ENCODE peak calls at places on chromosome 9, in seven cellular contexts. One of them, this sample, is unnamed. For H3K4me1, the result is how much of the 10 kb centered on the place peaks cover.

GRCh38 chr9:134223601-134224122 is 59.3 kb upstream of the RNU6ATAC start:
- DNase-seq in heart right ventricle: peak
- DNase-seq in stomach: no peak
- DNase-seq in adrenal gland: no peak
- DNase-seq in cardiac muscle cell: no peak
- DNase-seq in left lung: no peak
- DNase-seq in heart left ventricle: peak
- DNase-seq in this sample: no peak

GRCh38 chr9:104177003-104177611 is 83.0 kb downstream of the SMC2 start:
- DNase-seq in heart left ventricle: no peak
- DNase-seq in left lung: no peak
- DNase-seq in adrenal gland: no peak
- DNase-seq in cardiac muscle cell: peak
- DNase-seq in heart right ventricle: no peak
- DNase-seq in stomach: no peak
- DNase-seq in this sample: no peak

GRCh38 chr9:114102484-114102883 is 3.4 kb upstream of the KIF12 start:
- DNase-seq in heart left ventricle: no peak
- DNase-seq in heart right ventricle: no peak
- DNase-seq in cardiac muscle cell: no peak
- DNase-seq in adrenal gland: no peak
- DNase-seq in stomach: no peak
- DNase-seq in left lung: no peak
- DNase-seq in this sample: no peak

GRCh38 chr9:90025816-90026215 is 421.0 kb downstream of the GADD45G start:
- DNase-seq in heart left ventricle: no peak
- DNase-seq in left lung: no peak
- DNase-seq in heart right ventricle: no peak
- DNase-seq in stomach: no peak
- DNase-seq in adrenal gland: peak
- DNase-seq in cardiac muscle cell: no peak
- DNase-seq in this sample: no peak

GRCh38 chr9:13122756-13123369 is 156.6 kb downstream of the MPDZ start:
- DNase-seq in cardiac muscle cell: no peak
- DNase-seq in stomach: no peak
- DNase-seq in adrenal gland: no peak
- DNase-seq in heart right ventricle: no peak
- DNase-seq in left lung: no peak
- DNase-seq in heart left ventricle: no peak
- DNase-seq in this sample: no peak

GRCh38 chr9:69946800-69947437 is 96.7 kb upstream of the MAMDC2 start:
- DNase-seq in heart left ventricle: no peak
- DNase-seq in cardiac muscle cell: no peak
- DNase-seq in left lung: no peak
- DNase-seq in adrenal gland: no peak
- DNase-seq in heart right ventricle: no peak
- DNase-seq in stomach: no peak
- DNase-seq in this sample: no peak

GRCh38 chr9:94805585-94805984 is 79.1 kb downstream of the AOPEP start:
- DNase-seq in cardiac muscle cell: no peak
- DNase-seq in adrenal gland: no peak
- DNase-seq in heart left ventricle: no peak
- DNase-seq in left lung: no peak
- DNase-seq in heart right ventricle: no peak
- DNase-seq in stomach: no peak
- DNase-seq in this sample: no peak

GRCh38 chr9:2655411-2655901 is 33.9 kb downstream of the VLDLR start:
- DNase-seq in cardiac muscle cell: peak
- DNase-seq in stomach: no peak
- DNase-seq in left lung: no peak
- DNase-seq in heart left ventricle: no peak
- DNase-seq in adrenal gland: peak
- DNase-seq in heart right ventricle: no peak
- DNase-seq in this sample: no peak

GRCh38 chr9:94743035-94743954 is 16.8 kb downstream of the AOPEP start:
- DNase-seq in cardiac muscle cell: no peak
- DNase-seq in left lung: no peak
- DNase-seq in stomach: no peak
- DNase-seq in heart left ventricle: no peak
- DNase-seq in adrenal gland: no peak
- DNase-seq in heart right ventricle: no peak
- DNase-seq in this sample: no peak

GRCh38 chr9:83628540-83628939 is 5.6 kb downstream of the IDNK start:
- DNase-seq in left lung: no peak
- DNase-seq in cardiac muscle cell: no peak
- DNase-seq in heart right ventricle: no peak
- DNase-seq in adrenal gland: no peak
- DNase-seq in heart left ventricle: no peak
- DNase-seq in stomach: no peak
- DNase-seq in this sample: no peak

GRCh38 chr9:134531251-134531970 is 110.2 kb upstream of the COL5A1 start:
- DNase-seq in stomach: peak
- DNase-seq in adrenal gland: peak
- DNase-seq in heart right ventricle: no peak
- DNase-seq in left lung: no peak
- DNase-seq in heart left ventricle: no peak
- DNase-seq in cardiac muscle cell: no peak
- DNase-seq in this sample: no peak

GRCh38 chr9:124415852-124416484 is 726 bp upstream of the PSMB7 start:
- DNase-seq in heart left ventricle: no peak
- DNase-seq in stomach: no peak
- DNase-seq in cardiac muscle cell: peak
- DNase-seq in left lung: no peak
- DNase-seq in adrenal gland: no peak
- DNase-seq in heart right ventricle: no peak
- DNase-seq in this sample: no peak

GRCh38 chr9:98146101-98146991 is 27.3 kb upstream of the TRIM14 start:
- DNase-seq in adrenal gland: peak
- DNase-seq in heart right ventricle: no peak
- DNase-seq in cardiac muscle cell: no peak
- DNase-seq in heart left ventricle: no peak
- DNase-seq in stomach: peak
- DNase-seq in left lung: peak
- DNase-seq in this sample: no peak

GRCh38 chr9:25207402-25207801 is 470.8 kb downstream of the TUSC1 start:
- DNase-seq in stomach: no peak
- DNase-seq in adrenal gland: no peak
- DNase-seq in heart left ventricle: no peak
- DNase-seq in cardiac muscle cell: no peak
- DNase-seq in heart right ventricle: peak
- DNase-seq in left lung: no peak
- DNase-seq in this sample: no peak

GRCh38 chr9:90100014-90100413 is 495.2 kb downstream of the GADD45G start:
- DNase-seq in heart left ventricle: no peak
- DNase-seq in heart right ventricle: no peak
- DNase-seq in cardiac muscle cell: no peak
- DNase-seq in stomach: no peak
- DNase-seq in left lung: no peak
- DNase-seq in adrenal gland: peak
- DNase-seq in this sample: no peak

GRCh38 chr9:124735121-124735520 is 36.0 kb downstream of the NR6A1 start:
- DNase-seq in left lung: no peak
- DNase-seq in heart left ventricle: no peak
- DNase-seq in cardiac muscle cell: peak
- DNase-seq in heart right ventricle: no peak
- DNase-seq in stomach: no peak
- DNase-seq in adrenal gland: no peak
- DNase-seq in this sample: no peak

GRCh38 chr9:83986765-83987401 is 6.3 kb downstream of the RMI1 start:
- DNase-seq in adrenal gland: peak
- DNase-seq in heart left ventricle: no peak
- DNase-seq in stomach: peak
- DNase-seq in left lung: no peak
- DNase-seq in cardiac muscle cell: no peak
- DNase-seq in heart right ventricle: no peak
- DNase-seq in this sample: no peak

GRCh38 chr9:136059851-136060670 is 35.0 kb downstream of the NACC2 start:
- DNase-seq in stomach: no peak
- DNase-seq in cardiac muscle cell: no peak
- DNase-seq in heart right ventricle: no peak
- DNase-seq in adrenal gland: no peak
- DNase-seq in heart left ventricle: no peak
- DNase-seq in left lung: no peak
- DNase-seq in this sample: peak

GRCh38 chr9:14249527-14249926 is 64.4 kb downstream of the NFIB start:
- DNase-seq in heart left ventricle: no peak
- DNase-seq in adrenal gland: no peak
- DNase-seq in stomach: no peak
- DNase-seq in heart right ventricle: no peak
- DNase-seq in left lung: no peak
- DNase-seq in cardiac muscle cell: no peak
- DNase-seq in this sample: no peak

GRCh38 chr9:107175826-107176500 is 107.1 kb upstream of the RAD23B start:
- DNase-seq in heart right ventricle: peak
- DNase-seq in adrenal gland: no peak
- DNase-seq in heart left ventricle: peak
- DNase-seq in cardiac muscle cell: no peak
- DNase-seq in left lung: no peak
- DNase-seq in stomach: no peak
- DNase-seq in this sample: peak

GRCh38 chr9:1173211-1173610 is 123.1 kb downstream of the DMRT2 start:
- DNase-seq in cardiac muscle cell: no peak
- DNase-seq in adrenal gland: no peak
- DNase-seq in left lung: no peak
- DNase-seq in stomach: no peak
- DNase-seq in heart right ventricle: no peak
- DNase-seq in heart left ventricle: no peak
- DNase-seq in this sample: no peak

GRCh38 chr9:35552376-35552775 is 52.7 kb upstream of the TESK1 start:
- DNase-seq in heart right ventricle: no peak
- DNase-seq in cardiac muscle cell: no peak
- DNase-seq in stomach: no peak
- DNase-seq in heart left ventricle: no peak
- DNase-seq in left lung: no peak
- DNase-seq in adrenal gland: no peak
- DNase-seq in this sample: no peak

GRCh38 chr9:35555881-35556280 is 49.2 kb upstream of the TESK1 start:
- DNase-seq in left lung: no peak
- DNase-seq in heart left ventricle: no peak
- DNase-seq in stomach: no peak
- DNase-seq in heart right ventricle: no peak
- DNase-seq in adrenal gland: no peak
- DNase-seq in cardiac muscle cell: no peak
- DNase-seq in this sample: no peak

GRCh38 chr9:35555246-35555701 is 49.8 kb upstream of the TESK1 start:
- DNase-seq in left lung: no peak
- DNase-seq in adrenal gland: peak
- DNase-seq in cardiac muscle cell: no peak
- DNase-seq in stomach: no peak
- DNase-seq in heart left ventricle: no peak
- DNase-seq in heart right ventricle: no peak
- DNase-seq in this sample: no peak

GRCh38 chr9:35553670-35554543 is 51.2 kb upstream of the TESK1 start:
- DNase-seq in left lung: peak
- DNase-seq in heart left ventricle: peak
- DNase-seq in stomach: peak
- DNase-seq in cardiac muscle cell: peak
- DNase-seq in heart right ventricle: peak
- DNase-seq in adrenal gland: peak
- DNase-seq in this sample: peak

DNA sequence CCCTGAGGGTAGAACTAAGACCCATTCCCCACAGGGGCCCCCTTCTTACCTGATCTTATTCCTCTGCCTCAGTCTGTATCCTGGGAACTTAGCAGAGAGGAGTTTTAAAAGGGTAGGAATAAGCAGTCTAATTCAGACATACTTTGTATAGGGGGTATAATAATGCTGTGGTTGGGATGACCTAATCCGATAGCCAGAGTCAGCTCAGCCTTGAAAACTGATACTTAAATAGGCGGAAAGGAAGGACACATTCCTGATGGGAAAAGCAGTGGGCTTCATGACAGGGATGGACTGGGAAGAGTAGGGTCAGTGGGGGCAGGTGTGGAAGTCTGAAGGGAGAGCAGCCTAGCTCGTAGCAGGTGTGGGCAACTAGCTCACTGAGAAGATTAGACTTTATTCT is 52.2 kb upstream of the TESK1 start:
- DNase-seq in stomach: no peak
- DNase-seq in heart right ventricle: no peak
- DNase-seq in heart left ventricle: no peak
- DNase-seq in left lung: no peak
- DNase-seq in adrenal gland: no peak
- DNase-seq in cardiac muscle cell: no peak
- DNase-seq in this sample: no peak
- H3K27ac ChIP-seq in stomach: peak
- H3K27ac ChIP-seq in heart right ventricle: no peak
- H3K27ac ChIP-seq in heart left ventricle: peak
- H3K27ac ChIP-seq in left lung: no peak
- H3K27ac ChIP-seq in adrenal gland: no peak
- H3K27ac ChIP-seq in cardiac muscle cell: peak
- H3K27ac ChIP-seq in this sample: peak

GRCh38 chr9:137670391-137671195 is 51.8 kb downstream of the EHMT1 start:
- DNase-seq in heart left ventricle: peak
- DNase-seq in left lung: no peak
- DNase-seq in adrenal gland: peak
- DNase-seq in cardiac muscle cell: peak
- DNase-seq in heart right ventricle: peak
- DNase-seq in stomach: peak
- DNase-seq in this sample: peak
- H3K4me1 ChIP-seq in heart left ventricle: under half
- H3K4me1 ChIP-seq in left lung: under half
- H3K4me1 ChIP-seq in adrenal gland: half or more
- H3K4me1 ChIP-seq in cardiac muscle cell: under half
- H3K4me1 ChIP-seq in heart right ventricle: half or more
- H3K4me1 ChIP-seq in stomach: under half
- H3K4me1 ChIP-seq in this sample: half or more

DNA sequence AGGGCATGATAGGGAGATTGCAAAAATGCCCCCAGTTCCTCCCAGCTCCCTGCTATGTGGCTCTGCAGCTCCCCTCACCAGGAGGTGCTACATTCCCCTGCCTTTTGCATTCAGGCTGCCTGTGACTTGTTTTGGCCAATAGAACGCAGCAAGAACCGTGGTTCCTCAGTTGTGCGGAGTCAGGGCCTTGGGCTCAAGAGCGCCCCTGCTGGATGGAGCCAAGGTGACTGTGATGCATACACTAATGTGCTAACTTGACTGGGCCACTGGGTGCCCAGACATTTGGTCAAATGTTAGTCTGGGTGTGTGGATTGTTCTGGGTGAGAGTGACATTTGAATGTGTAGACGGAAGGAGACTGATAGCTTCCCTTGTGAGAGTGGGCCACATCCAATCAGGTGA is 123.3 kb upstream of the MVB12B start:
- DNase-seq in heart right ventricle: no peak
- DNase-seq in left lung: no peak
- DNase-seq in stomach: no peak
- DNase-seq in cardiac muscle cell: no peak
- DNase-seq in adrenal gland: no peak
- DNase-seq in heart left ventricle: no peak
- DNase-seq in this sample: no peak
- TF ChIP-seq CTCF in heart right ventricle: no peak
- TF ChIP-seq CTCF in left lung: no peak
- TF ChIP-seq CTCF in stomach: no peak
- TF ChIP-seq CTCF in cardiac muscle cell: peak
- TF ChIP-seq CTCF in adrenal gland: no peak
- TF ChIP-seq CTCF in heart left ventricle: no peak
- TF ChIP-seq CTCF in this sample: no peak

DNA sequence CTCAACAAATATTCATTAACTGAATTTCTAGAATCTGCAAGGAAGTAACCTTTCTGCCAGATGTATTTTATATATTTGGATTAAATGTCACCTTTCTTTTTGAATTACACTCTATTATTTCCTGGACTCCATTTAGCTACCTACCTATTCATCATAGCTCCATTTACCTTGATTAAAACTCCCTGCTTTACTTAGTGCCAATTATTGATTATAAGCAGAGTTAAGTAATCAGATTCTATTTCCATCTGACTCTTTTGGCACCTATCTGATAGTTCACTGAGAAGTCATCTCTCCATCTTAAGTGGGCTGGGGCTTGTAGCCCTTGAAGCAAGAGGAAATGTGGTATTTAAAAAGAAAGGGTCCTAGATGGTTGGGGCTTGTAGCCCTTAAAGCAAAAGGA is 88.6 kb downstream of the TRPM3 start:
- DNase-seq in adrenal gland: no peak
- DNase-seq in left lung: no peak
- DNase-seq in heart left ventricle: no peak
- DNase-seq in stomach: no peak
- DNase-seq in cardiac muscle cell: no peak
- DNase-seq in heart right ventricle: no peak
- DNase-seq in this sample: no peak
- H3K27ac ChIP-seq in adrenal gland: no peak
- H3K27ac ChIP-seq in left lung: no peak
- H3K27ac ChIP-seq in heart left ventricle: no peak
- H3K27ac ChIP-seq in stomach: no peak
- H3K27ac ChIP-seq in cardiac muscle cell: no peak
- H3K27ac ChIP-seq in heart right ventricle: no peak
- H3K27ac ChIP-seq in this sample: no peak